ENCODE peak calls at places on chromosomes 1 and 21, in four cellular contexts. K is A549, M is K562, J is HepG2. H is an unnamed sample.

GRCh38 chr1:205561501-205562203 is 57.2 kb downstream of the CDK18 start:
- DNase-seq in M (no peak), K (no peak), J (no peak), H (no peak)

GRCh38 chr1:1374068-1374860 is 743 bp downstream of the AURKAIP1 start:
- DNase-seq in M (no peak), J (no peak), K (no peak), H (no peak)

GRCh38 chr1:208251015-208251414 is 6.8 kb upstream of the PLXNA2 start:
- DNase-seq in J (no peak), K (no peak), M (no peak), H (no peak)

GRCh38 chr21:29287383-29287782 is 11.3 kb upstream of the BACH1 start:
- DNase-seq in M (no peak), K (no peak), J (peak; percentile 35), H (no peak)

GRCh38 chr1:100719490-100719889 is at the start of gene VCAM1:
- DNase-seq in J (no peak), K (no peak), M (no peak), H (peak; percentile 17)

GRCh38 chr1:12215562-12215961 is 14.3 kb upstream of the VPS13D start:
- DNase-seq in J (no peak), M (peak; percentile 38), K (no peak), H (no peak)

GRCh38 chr1:224615861-224616760 is at the start of gene CNIH3:
- DNase-seq in K (peak; percentile 43), M (no peak), J (no peak), H (peak; percentile 83)

GRCh38 chr1:183580281-183580682 is 10.0 kb downstream of the NCF2 start:
- DNase-seq in K (peak; percentile 86), M (peak; percentile 48), J (no peak), H (no peak)

GRCh38 chr1:156860639-156861423 is at the start of gene NTRK1:
- DNase-seq in J (no peak), K (peak; percentile 58), M (peak; percentile 84), H (peak; percentile 67)

GRCh38 chr1:110454328-110454727 is 3.4 kb downstream of the PROK1 start:
- DNase-seq in K (no peak), M (no peak), J (no peak), H (no peak)

GRCh38 chr1:193183019-193183643 is 3.3 kb downstream of the B3GALT2 start:
- DNase-seq in J (peak; percentile 39), K (no peak), M (peak; percentile 63), H (no peak)

GRCh38 chr21:25371831-25372434 is 235.3 kb downstream of the MRPL39 start:
- DNase-seq in M (no peak), J (no peak), K (no peak), H (no peak)

GRCh38 chr1:203354246-203354645 is 3.3 kb upstream of the FMOD start:
- DNase-seq in K (no peak), M (no peak), J (no peak), H (no peak)

GRCh38 chr1:76351655-76352054 is 277.1 kb downstream of the ST6GALNAC3 start:
- DNase-seq in M (no peak), K (no peak), J (no peak), H (no peak)

GRCh38 chr1:29849038-29849750 is 612.9 kb downstream of the PTPRU start:
- DNase-seq in J (peak; percentile 32), M (peak; percentile 56), K (no peak), H (peak; percentile 76)

GRCh38 chr1:217590598-217590997 is 40.3 kb downstream of the GPATCH2 start:
- DNase-seq in K (no peak), M (no peak), J (peak; percentile 67), H (no peak)

GRCh38 chr1:3746784-3747521 is 5.3 kb upstream of the CCDC27 start:
- DNase-seq in K (peak; percentile 74), J (peak; percentile 74), M (peak; percentile 95), H (peak; percentile 98)

GRCh38 chr1:33323663-33324477 is 3.0 kb upstream of the A3GALT2 start:
- DNase-seq in J (no peak), M (no peak), K (no peak), H (no peak)

GRCh38 chr1:39104158-39105060 is 78.3 kb downstream of the NDUFS5 start:
- DNase-seq in M (peak; percentile 38), K (no peak), J (no peak), H (peak; percentile 55)

GRCh38 chr1:243926803-243927245 is 76.8 kb upstream of the AKT3 start:
- DNase-seq in M (no peak), K (peak; percentile 70), J (no peak), H (no peak)

GRCh38 chr1:147723691-147724323 is 36.6 kb downstream of the GJA5 start:
- DNase-seq in K (peak; percentile 13), J (peak; percentile 51), M (peak; percentile 41), H (peak; percentile 71)

GRCh38 chr21:28754127-28754611 is 238.5 kb downstream of the LTN1 start:
- DNase-seq in K (no peak), M (no peak), J (no peak), H (no peak)

GRCh38 chr21:43603641-43604504 is 55.4 kb downstream of the HSF2BP start:
- DNase-seq in M (peak; percentile 7), J (peak; percentile 15), K (no peak), H (no peak)

GRCh38 chr1:6010554-6010953 is 18.3 kb upstream of the NPHP4 start:
- DNase-seq in J (no peak), K (no peak), M (no peak), H (no peak)

GRCh38 chr1:186499571-186499970 is 38.7 kb upstream of the PDC start:
- DNase-seq in M (no peak), K (no peak), J (no peak), H (no peak)

GRCh38 chr1:8679929-8680504 is 137.4 kb downstream of the RERE start:
- DNase-seq in M (no peak), K (no peak), J (no peak), H (no peak)

GRCh38 chr1:236760480-236760879 is 34.6 kb upstream of the MTR start:
- DNase-seq in M (no peak), K (no peak), J (no peak), H (no peak)

GRCh38 chr1:84436907-84437667 is 38.8 kb downstream of the DNASE2B start:
- DNase-seq in J (no peak), K (no peak), M (no peak), H (no peak)

GRCh38 chr1:189693140-189693539 is 784.5 kb downstream of the BRINP3 start:
- DNase-seq in M (no peak), K (no peak), J (no peak), H (no peak)

GRCh38 chr1:213371769-213372619 is 321.0 kb downstream of the RPS6KC1 start:
- DNase-seq in M (no peak), J (peak; percentile 99), K (no peak), H (no peak)

GRCh38 chr1:34858901-34859441 is 578 bp downstream of the SMIM12 start:
- DNase-seq in M (peak; percentile 52), J (no peak), K (peak; percentile 19), H (no peak)

GRCh38 chr1:230752407-230752806 is 5.2 kb downstream of the CAPN9 start:
- DNase-seq in K (no peak), J (no peak), M (no peak), H (peak; percentile 54)

GRCh38 chr1:208235983-208236761 is 8.0 kb downstream of the PLXNA2 start:
- DNase-seq in K (no peak), M (peak; percentile 73), J (peak; percentile 85), H (no peak)

GRCh38 chr1:211497489-211498045 is 5.6 kb upstream of the RD3 start:
- DNase-seq in M (no peak), K (no peak), J (no peak), H (no peak)

GRCh38 chr1:81681570-81681969 is 119.2 kb upstream of the ADGRL2 start:
- DNase-seq in M (no peak), K (no peak), J (no peak), H (no peak)

GRCh38 chr1:54516249-54516920 is 31.6 kb upstream of the ACOT11 start:
- DNase-seq in M (no peak), K (no peak), J (peak; percentile 20), H (no peak)

DNA sequence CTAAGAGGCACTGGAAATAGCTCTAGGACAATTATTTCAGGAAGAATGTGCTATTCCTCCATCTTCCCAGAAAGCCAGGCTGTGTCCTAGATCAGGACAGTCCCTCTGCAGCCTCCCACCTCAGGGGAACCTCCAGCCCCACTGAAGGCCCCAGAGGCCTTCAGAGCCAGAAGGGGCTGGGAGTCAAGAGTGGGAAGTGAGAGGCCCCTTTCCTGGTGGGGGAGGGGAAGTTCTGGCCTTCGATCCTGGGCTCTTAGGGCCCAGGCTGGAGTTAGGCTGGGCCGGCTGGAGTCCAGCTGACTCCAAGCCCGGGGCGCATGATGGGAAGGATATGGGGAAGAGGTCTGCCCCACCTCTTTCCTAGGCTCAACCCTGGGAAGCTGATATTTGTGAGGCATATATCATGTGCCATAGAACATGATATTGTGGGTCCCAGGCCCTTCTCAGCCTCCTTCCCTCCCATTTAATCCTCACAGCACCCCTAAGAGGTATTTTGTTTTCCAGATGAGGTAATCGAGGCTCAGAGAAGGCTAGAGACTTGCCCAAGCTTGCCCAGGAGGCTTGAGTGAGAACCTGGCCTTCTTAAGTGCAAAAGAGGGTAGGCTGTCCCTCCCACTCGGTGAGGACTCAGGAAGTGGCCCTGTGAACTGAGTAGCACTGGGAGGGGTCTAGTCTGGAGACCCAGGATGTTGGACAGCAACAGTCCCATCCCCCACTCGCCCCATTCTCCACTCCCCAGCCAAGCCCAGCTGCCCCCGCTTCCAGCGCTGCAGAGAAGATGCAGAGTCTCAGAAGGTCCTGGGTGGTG is 18.6 kb upstream of the HSPG2 start:
- DNase-seq in K (no peak), J (no peak), M (no peak), H (no peak)
- TF ChIP-seq JUN in K (no peak), J (no peak), M (no peak), H (no peak)

DNA sequence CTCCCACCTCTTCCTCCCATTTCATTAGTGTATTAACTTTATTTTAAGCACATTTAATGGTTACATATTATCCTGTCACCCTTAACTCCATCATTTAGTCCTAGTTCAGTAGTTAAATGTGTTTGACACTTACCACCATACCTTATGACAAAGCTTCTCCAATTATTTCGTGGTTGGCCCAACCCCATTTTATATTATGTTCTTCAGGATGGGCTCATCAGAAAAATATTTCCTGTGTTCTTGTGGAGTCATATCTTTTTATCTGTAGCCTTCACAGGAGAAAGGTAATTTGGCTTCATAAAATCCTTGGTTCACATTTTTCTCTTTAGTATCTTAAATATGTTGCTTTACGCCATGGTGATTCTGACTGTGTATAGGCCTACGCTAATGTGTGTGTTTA is 142.3 kb upstream of the COL6A1 start:
- DNase-seq in K (no peak), M (no peak), J (no peak), H (no peak)
- TF ChIP-seq NR3C1 in K (no peak), M (no peak), J (no peak), H (no peak)

GRCh38 chr1:16111771-16112557 is 38.5 kb upstream of the FAM131C start:
- DNase-seq in K (no peak), M (peak; percentile 25), J (no peak), H (no peak)
- TF ChIP-seq JUN in K (no peak), M (no peak), J (no peak), H (no peak)

DNA sequence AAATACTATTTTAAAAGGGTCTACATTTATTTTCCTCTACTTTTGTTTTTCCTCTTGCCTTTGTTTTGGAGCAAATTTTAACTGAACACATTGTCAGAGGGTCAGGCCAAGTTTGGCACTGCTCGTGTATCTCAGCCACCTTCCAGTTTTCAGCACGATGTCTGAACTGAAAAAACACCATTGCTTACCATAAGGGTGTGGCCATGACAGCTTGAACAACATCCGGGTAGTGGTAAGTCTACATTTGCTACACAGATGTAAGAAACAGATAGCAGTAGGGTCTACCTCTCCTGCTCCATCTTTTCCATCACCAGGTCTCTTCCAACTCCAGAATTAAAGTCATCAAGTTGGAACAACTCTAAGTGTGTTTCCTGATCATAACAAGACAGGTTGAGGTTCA is 4.2 kb downstream of the HIVEP3 start:
- DNase-seq in K (no peak), M (no peak), J (no peak), H (no peak)
- TF ChIP-seq NR3C1 in K (no peak), M (no peak), J (no peak), H (no peak)